ENCODE peak calls at places on chromosome 5, in four cellular contexts. One of them, this sample, is unnamed.
A peak's percentile ranks its signal among the peaks of the same experiment; 100 is the strongest.

GRCh38 chr5:168874713-168875380 is 295.7 kb upstream of the PANK3 start:
- DNase-seq in A549: peak; percentile 43
- DNase-seq in effector memory CD4-positive, alpha-beta T cell: no peak
- DNase-seq in brain microvascular endothelial cell: peak; percentile 28
- DNase-seq in this sample: no peak

GRCh38 chr5:149892594-149892993 is 52.0 kb downstream of the PDE6A start:
- DNase-seq in brain microvascular endothelial cell: no peak
- DNase-seq in A549: no peak
- DNase-seq in effector memory CD4-positive, alpha-beta T cell: no peak
- DNase-seq in this sample: no peak

GRCh38 chr5:77294212-77294611 is 83.7 kb downstream of the PDE8B start:
- DNase-seq in effector memory CD4-positive, alpha-beta T cell: no peak
- DNase-seq in A549: no peak
- DNase-seq in brain microvascular endothelial cell: no peak
- DNase-seq in this sample: no peak

GRCh38 chr5:157670662-157671591 is at the start of gene C5orf52:
- DNase-seq in effector memory CD4-positive, alpha-beta T cell: no peak
- DNase-seq in A549: peak; percentile 35
- DNase-seq in brain microvascular endothelial cell: peak; percentile 18
- DNase-seq in this sample: peak; percentile 26

GRCh38 chr5:166722939-166723338 is 1568.5 kb upstream of the WWC1 start:
- DNase-seq in A549: peak; percentile 63
- DNase-seq in brain microvascular endothelial cell: no peak
- DNase-seq in effector memory CD4-positive, alpha-beta T cell: no peak
- DNase-seq in this sample: no peak

GRCh38 chr5:17282283-17283120 is 65.1 kb downstream of the BASP1 start:
- DNase-seq in A549: no peak
- DNase-seq in effector memory CD4-positive, alpha-beta T cell: no peak
- DNase-seq in brain microvascular endothelial cell: peak; percentile 35
- DNase-seq in this sample: no peak

GRCh38 chr5:61625682-61626620 is 293.9 kb downstream of the ZSWIM6 start:
- DNase-seq in effector memory CD4-positive, alpha-beta T cell: no peak
- DNase-seq in brain microvascular endothelial cell: no peak
- DNase-seq in A549: peak; percentile 66
- DNase-seq in this sample: peak; percentile 81

GRCh38 chr5:100479079-100479688 is 56.0 kb upstream of the FAM174A start:
- DNase-seq in effector memory CD4-positive, alpha-beta T cell: no peak
- DNase-seq in brain microvascular endothelial cell: no peak
- DNase-seq in A549: peak; percentile 42
- DNase-seq in this sample: no peak

GRCh38 chr5:6274846-6275543 is 103.4 kb downstream of the MED10 start:
- DNase-seq in brain microvascular endothelial cell: no peak
- DNase-seq in effector memory CD4-positive, alpha-beta T cell: no peak
- DNase-seq in A549: no peak
- DNase-seq in this sample: no peak

GRCh38 chr5:81035522-81035921 is 75.4 kb downstream of the RASGRF2 start:
- DNase-seq in A549: no peak
- DNase-seq in effector memory CD4-positive, alpha-beta T cell: no peak
- DNase-seq in brain microvascular endothelial cell: no peak
- DNase-seq in this sample: no peak

GRCh38 chr5:81038495-81038894 is 78.3 kb downstream of the RASGRF2 start:
- DNase-seq in brain microvascular endothelial cell: no peak
- DNase-seq in A549: no peak
- DNase-seq in effector memory CD4-positive, alpha-beta T cell: no peak
- DNase-seq in this sample: no peak
- H3K27ac ChIP-seq in brain microvascular endothelial cell: no peak overlapping the region
- H3K27ac ChIP-seq in A549: no peak overlapping the region
- H3K27ac ChIP-seq in effector memory CD4-positive, alpha-beta T cell: no peak overlapping the region
- H3K27ac ChIP-seq in this sample: no peak overlapping the region

DNA sequence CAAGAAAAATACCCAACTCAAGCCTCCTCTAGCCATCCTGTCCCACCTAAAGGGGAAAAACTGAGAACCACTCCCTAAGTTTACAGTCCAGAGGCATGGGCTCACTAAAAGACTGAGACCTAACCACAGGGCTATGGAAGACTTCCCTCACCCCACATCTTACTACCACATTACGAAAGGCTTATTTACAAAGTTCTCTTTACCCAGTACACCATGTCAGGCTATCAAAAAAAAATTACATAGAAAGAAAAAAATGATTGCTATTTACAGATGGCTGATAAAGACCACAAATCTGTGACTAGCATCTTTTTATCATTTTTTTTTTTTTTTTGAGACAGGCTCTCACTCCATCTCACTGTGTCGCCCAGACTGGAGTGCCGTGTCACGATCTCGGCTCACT is 69.7 kb upstream of the TNPO1 start:
- DNase-seq in A549: no peak
- DNase-seq in effector memory CD4-positive, alpha-beta T cell: no peak
- DNase-seq in brain microvascular endothelial cell: peak; percentile 24
- DNase-seq in this sample: no peak
- H3K27ac ChIP-seq in A549: no peak overlapping the region
- H3K27ac ChIP-seq in effector memory CD4-positive, alpha-beta T cell: no peak overlapping the region
- H3K27ac ChIP-seq in brain microvascular endothelial cell: no peak overlapping the region
- H3K27ac ChIP-seq in this sample: no peak overlapping the region

DNA sequence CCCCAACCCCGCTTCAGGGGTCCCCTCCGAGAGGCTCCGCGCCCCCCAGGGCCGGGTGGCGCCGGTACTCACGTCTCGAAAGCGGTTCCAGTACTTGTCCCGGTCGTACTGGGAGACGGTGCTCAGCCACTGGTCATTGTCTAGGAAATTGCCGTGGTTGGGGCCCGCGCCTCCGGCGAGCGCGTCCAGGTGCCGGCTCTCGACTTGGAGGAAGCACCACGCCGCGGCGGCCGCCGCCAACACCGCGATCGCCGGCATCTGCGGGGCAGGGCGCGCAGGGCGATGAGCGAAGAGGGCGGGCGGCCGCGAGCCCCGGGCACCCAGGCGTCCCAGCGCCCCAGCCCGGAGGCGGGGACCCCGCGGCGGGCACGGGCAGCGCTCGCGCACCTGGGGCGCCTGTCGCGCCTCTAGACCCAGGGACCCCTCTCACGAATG is 808 bp downstream of the SPOCK1 start:
- DNase-seq in effector memory CD4-positive, alpha-beta T cell: no peak
- DNase-seq in brain microvascular endothelial cell: no peak
- DNase-seq in A549: peak; percentile 19
- DNase-seq in this sample: no peak
- H3K27ac ChIP-seq in effector memory CD4-positive, alpha-beta T cell: no peak overlapping the region
- H3K27ac ChIP-seq in brain microvascular endothelial cell: no peak overlapping the region
- H3K27ac ChIP-seq in A549: peak overlapping the region; percentile 60
- H3K27ac ChIP-seq in this sample: no peak overlapping the region

GRCh38 chr5:57537831-57538230 is 55.2 kb upstream of the ACTBL2 start:
- DNase-seq in effector memory CD4-positive, alpha-beta T cell: no peak
- DNase-seq in A549: no peak
- DNase-seq in brain microvascular endothelial cell: no peak
- DNase-seq in this sample: no peak
- H3K27ac ChIP-seq in effector memory CD4-positive, alpha-beta T cell: no peak overlapping the region
- H3K27ac ChIP-seq in A549: no peak overlapping the region
- H3K27ac ChIP-seq in brain microvascular endothelial cell: peak overlapping the region; percentile 87
- H3K27ac ChIP-seq in this sample: no peak overlapping the region

GRCh38 chr5:172140866-172141265 is 47.2 kb downstream of the STK10 start:
- DNase-seq in A549: no peak
- DNase-seq in effector memory CD4-positive, alpha-beta T cell: no peak
- DNase-seq in brain microvascular endothelial cell: no peak
- DNase-seq in this sample: no peak
- H3K27ac ChIP-seq in A549: no peak overlapping the region
- H3K27ac ChIP-seq in effector memory CD4-positive, alpha-beta T cell: no peak overlapping the region
- H3K27ac ChIP-seq in brain microvascular endothelial cell: no peak overlapping the region
- H3K27ac ChIP-seq in this sample: no peak overlapping the region

This sample was measured in caudate nucleus.